ENCODE peak calls at places on chromosomes 16 and 17, in four cellular contexts. One of them, this sample, is unnamed. For H3K4me1 and H3K9me3, the result is how much of the 10 kb centered on the place peaks cover.

GRCh38 chr17:47694818-47695663 is 1.1 kb downstream of the TBKBP1 start:
- DNase-seq in GM23248: peak
- DNase-seq in astrocyte: peak
- DNase-seq in thoracic aorta: peak
- DNase-seq in this sample: peak

GRCh38 chr16:66754211-66754610 is 2.8 kb upstream of the DYNC1LI2 start:
- DNase-seq in GM23248: no peak
- DNase-seq in astrocyte: no peak
- DNase-seq in thoracic aorta: no peak
- DNase-seq in this sample: no peak

GRCh38 chr17:37206299-37206698 is 169.5 kb upstream of the C17orf78 start:
- DNase-seq in GM23248: no peak
- DNase-seq in thoracic aorta: no peak
- DNase-seq in astrocyte: no peak
- DNase-seq in this sample: no peak

GRCh38 chr17:50111687-50112655 is 16.8 kb downstream of the PDK2 start:
- DNase-seq in astrocyte: no peak
- DNase-seq in GM23248: no peak
- DNase-seq in thoracic aorta: no peak
- DNase-seq in this sample: no peak

GRCh38 chr16:15674571-15674970 is 24.5 kb downstream of the NDE1 start:
- DNase-seq in GM23248: no peak
- DNase-seq in astrocyte: no peak
- DNase-seq in thoracic aorta: no peak
- DNase-seq in this sample: no peak

GRCh38 chr16:28059841-28060240 is 3.7 kb downstream of the GSG1L start:
- DNase-seq in GM23248: no peak
- DNase-seq in thoracic aorta: no peak
- DNase-seq in astrocyte: no peak
- DNase-seq in this sample: no peak

GRCh38 chr17:21239680-21240374 is 13.4 kb downstream of the NATD1 start:
- DNase-seq in astrocyte: peak
- DNase-seq in GM23248: peak
- DNase-seq in thoracic aorta: no peak
- DNase-seq in this sample: peak

GRCh38 chr16:84924339-84925091 is 86.8 kb downstream of the ZDHHC7 start:
- DNase-seq in GM23248: no peak
- DNase-seq in thoracic aorta: no peak
- DNase-seq in astrocyte: no peak
- DNase-seq in this sample: no peak

GRCh38 chr16:67965668-67966548 is 2.5 kb downstream of the SLC12A4 start:
- DNase-seq in GM23248: no peak
- DNase-seq in thoracic aorta: no peak
- DNase-seq in astrocyte: no peak
- DNase-seq in this sample: no peak

GRCh38 chr16:87584271-87584670 is 18.0 kb upstream of the JPH3 start:
- DNase-seq in astrocyte: peak
- DNase-seq in GM23248: peak
- DNase-seq in thoracic aorta: no peak
- DNase-seq in this sample: peak

GRCh38 chr16:11309895-11310633 is 28.9 kb upstream of the PRM1 start:
- DNase-seq in astrocyte: no peak
- DNase-seq in GM23248: no peak
- DNase-seq in thoracic aorta: no peak
- DNase-seq in this sample: no peak

GRCh38 chr16:57601801-57602478 is 26.5 kb upstream of the ADGRG1 start:
- DNase-seq in astrocyte: peak
- DNase-seq in GM23248: no peak
- DNase-seq in thoracic aorta: no peak
- DNase-seq in this sample: peak

GRCh38 chr17:43826206-43826605 is 6.7 kb downstream of the MPP3 start:
- DNase-seq in astrocyte: no peak
- DNase-seq in thoracic aorta: no peak
- DNase-seq in GM23248: no peak
- DNase-seq in this sample: no peak

GRCh38 chr17:42422958-42423712 is at the start of gene CAVIN1:
- DNase-seq in GM23248: peak
- DNase-seq in astrocyte: peak
- DNase-seq in thoracic aorta: peak
- DNase-seq in this sample: peak

GRCh38 chr17:6231886-6232767 is 161.9 kb downstream of the WSCD1 start:
- DNase-seq in astrocyte: peak
- DNase-seq in thoracic aorta: no peak
- DNase-seq in GM23248: no peak
- DNase-seq in this sample: peak

GRCh38 chr17:9768381-9768934 is 22.9 kb downstream of the DHRS7C start:
- DNase-seq in thoracic aorta: no peak
- DNase-seq in GM23248: peak
- DNase-seq in astrocyte: peak
- DNase-seq in this sample: peak

GRCh38 chr17:19978206-19978802 is 676 bp upstream of the AKAP10 start:
- DNase-seq in thoracic aorta: no peak
- DNase-seq in GM23248: no peak
- DNase-seq in astrocyte: peak
- DNase-seq in this sample: no peak

GRCh38 chr17:67157732-67158639 is 87.0 kb downstream of the HELZ start:
- DNase-seq in thoracic aorta: no peak
- DNase-seq in astrocyte: no peak
- DNase-seq in GM23248: peak
- DNase-seq in this sample: peak

GRCh38 chr17:67164298-67164697 is 80.7 kb downstream of the HELZ start:
- DNase-seq in astrocyte: no peak
- DNase-seq in thoracic aorta: no peak
- DNase-seq in GM23248: no peak
- DNase-seq in this sample: no peak

GRCh38 chr16:53091508-53092211 is 36.9 kb downstream of the CHD9 start:
- DNase-seq in astrocyte: peak
- DNase-seq in thoracic aorta: no peak
- DNase-seq in GM23248: peak
- DNase-seq in this sample: peak

GRCh38 chr16:30041841-30042240 is 10.8 kb upstream of the TLCD3B start:
- DNase-seq in thoracic aorta: no peak
- DNase-seq in GM23248: peak
- DNase-seq in astrocyte: no peak
- DNase-seq in this sample: peak

GRCh38 chr16:87487361-87487924 is 5.4 kb downstream of the ZCCHC14 start:
- DNase-seq in GM23248: peak
- DNase-seq in thoracic aorta: no peak
- DNase-seq in astrocyte: no peak
- DNase-seq in this sample: peak

GRCh38 chr17:41178843-41179616 is 1.0 kb upstream of the KRTAP4-2 start:
- DNase-seq in GM23248: peak
- DNase-seq in astrocyte: no peak
- DNase-seq in thoracic aorta: no peak
- DNase-seq in this sample: peak

GRCh38 chr16:67723151-67723915 is 4.2 kb upstream of the GFOD2 start:
- DNase-seq in thoracic aorta: no peak
- DNase-seq in GM23248: peak
- DNase-seq in astrocyte: peak
- DNase-seq in this sample: peak

GRCh38 chr17:4477286-4477791 is 21.3 kb upstream of the SPNS2 start:
- DNase-seq in thoracic aorta: no peak
- DNase-seq in GM23248: peak
- DNase-seq in astrocyte: no peak
- DNase-seq in this sample: peak

GRCh38 chr17:518047-518735 is 165.6 kb upstream of the RPH3AL start:
- DNase-seq in thoracic aorta: no peak
- DNase-seq in GM23248: no peak
- DNase-seq in astrocyte: no peak
- DNase-seq in this sample: no peak

GRCh38 chr17:520447-521167 is 168.0 kb upstream of the RPH3AL start:
- DNase-seq in astrocyte: peak
- DNase-seq in GM23248: no peak
- DNase-seq in thoracic aorta: no peak
- DNase-seq in this sample: peak

GRCh38 chr17:519450-520212 is 167.0 kb upstream of the RPH3AL start:
- DNase-seq in astrocyte: no peak
- DNase-seq in thoracic aorta: no peak
- DNase-seq in GM23248: no peak
- DNase-seq in this sample: no peak

GRCh38 chr17:514584-514983 is 162.0 kb upstream of the RPH3AL start:
- DNase-seq in thoracic aorta: no peak
- DNase-seq in GM23248: no peak
- DNase-seq in astrocyte: no peak
- DNase-seq in this sample: no peak

DNA sequence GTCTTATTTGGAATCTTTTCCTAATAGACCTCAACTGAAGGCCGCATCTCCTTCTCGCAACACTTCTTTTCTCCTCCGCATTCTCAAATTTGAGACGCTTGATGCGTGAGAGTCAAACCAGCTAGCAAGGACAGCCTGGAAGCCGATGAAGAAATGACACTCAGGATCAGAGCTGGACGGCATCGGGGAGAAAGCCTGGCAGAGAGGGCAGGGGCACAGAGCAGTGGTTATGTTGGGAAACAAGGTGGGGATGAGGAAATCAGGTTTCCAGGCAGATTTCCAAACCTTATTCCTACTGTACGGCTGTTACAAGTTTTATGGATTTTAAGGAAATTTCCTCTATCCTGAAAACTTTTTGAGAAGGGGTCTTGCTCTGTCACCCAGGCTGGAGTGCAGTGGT is 164.6 kb upstream of the RPH3AL start:
- DNase-seq in thoracic aorta: no peak
- DNase-seq in astrocyte: no peak
- DNase-seq in GM23248: no peak
- DNase-seq in this sample: no peak
- H3K4me1 ChIP-seq in thoracic aorta: under half
- H3K4me1 ChIP-seq in astrocyte: under half
- H3K4me1 ChIP-seq in GM23248: under half
- H3K4me1 ChIP-seq in this sample: under half

GRCh38 chr16:35239561-35239960 is 1780.1 kb downstream of the TP53TG3F start:
- DNase-seq in thoracic aorta: no peak
- DNase-seq in GM23248: no peak
- DNase-seq in astrocyte: no peak
- DNase-seq in this sample: no peak
- H3K9me3 ChIP-seq in thoracic aorta: under half
- H3K9me3 ChIP-seq in GM23248: under half
- H3K9me3 ChIP-seq in astrocyte: under half
- H3K9me3 ChIP-seq in this sample: under half

GRCh38 chr17:39663688-39664580 is 1.2 kb upstream of the TCAP start:
- DNase-seq in GM23248: peak
- DNase-seq in astrocyte: no peak
- DNase-seq in thoracic aorta: no peak
- DNase-seq in this sample: no peak
- H3K4me1 ChIP-seq in GM23248: under half
- H3K4me1 ChIP-seq in astrocyte: under half
- H3K4me1 ChIP-seq in thoracic aorta: under half
- H3K4me1 ChIP-seq in this sample: under half

DNA sequence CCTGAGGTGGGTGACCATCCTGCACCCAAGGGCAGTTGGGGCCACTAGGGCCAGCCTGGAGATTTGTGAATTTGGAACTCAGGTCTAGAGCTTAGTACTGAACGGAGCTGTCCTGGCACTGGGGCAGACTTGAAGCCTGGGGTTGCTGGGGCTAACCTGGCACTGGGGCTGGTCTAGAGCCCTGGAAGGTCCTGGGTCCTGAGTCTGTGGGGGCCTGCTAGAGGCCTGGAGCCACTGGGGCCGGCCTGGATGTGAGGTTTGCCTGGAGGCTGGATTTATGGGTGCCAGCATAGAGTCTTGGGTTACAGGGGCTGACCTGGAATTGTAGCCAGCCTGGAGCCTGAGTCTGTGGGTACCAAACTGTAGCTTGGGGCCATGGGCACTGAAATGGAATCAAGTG is 1216.9 kb downstream of the CDH11 start:
- DNase-seq in astrocyte: no peak
- DNase-seq in thoracic aorta: no peak
- DNase-seq in GM23248: no peak
- DNase-seq in this sample: no peak
- H3K9me3 ChIP-seq in astrocyte: under half
- H3K9me3 ChIP-seq in thoracic aorta: under half
- H3K9me3 ChIP-seq in GM23248: under half
- H3K9me3 ChIP-seq in this sample: under half

DNA sequence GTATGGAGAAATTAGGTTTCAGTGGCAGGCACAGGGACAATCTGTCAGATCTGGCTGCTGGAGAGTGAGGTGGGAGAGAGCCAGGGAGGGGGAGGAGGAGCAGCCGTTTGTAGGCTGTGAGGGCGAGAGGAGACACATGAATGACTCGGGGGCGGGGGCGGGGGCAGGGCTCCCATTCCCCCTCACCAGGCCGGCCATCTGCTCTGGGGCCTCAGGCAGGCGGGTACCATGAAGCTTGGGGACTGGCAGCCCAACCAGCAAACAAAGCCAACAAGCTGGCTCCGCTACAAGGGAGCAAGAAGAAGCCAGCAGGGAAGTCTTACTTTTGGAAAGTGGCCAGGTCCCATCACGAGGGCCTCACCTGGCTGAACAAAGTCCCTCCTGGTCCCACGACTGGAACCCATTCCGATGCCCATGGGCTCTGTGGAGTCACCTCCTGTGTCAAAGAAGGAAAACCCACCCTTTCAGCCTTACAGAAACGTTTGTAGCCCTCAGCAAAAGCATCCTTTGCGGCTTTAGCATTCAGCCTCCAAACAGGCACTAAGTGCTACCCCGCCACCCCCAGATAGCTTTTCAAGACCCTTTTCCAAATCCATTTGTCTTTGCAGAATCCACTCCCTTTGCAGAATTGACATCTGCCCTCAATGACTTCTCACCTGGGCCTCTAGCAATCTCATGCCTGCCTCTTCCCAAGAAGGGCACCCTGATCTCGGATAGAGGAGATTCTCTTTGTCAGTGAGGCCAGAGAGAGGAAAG is 9.2 kb upstream of the SSTR2 start:
- DNase-seq in GM23248: no peak
- DNase-seq in astrocyte: no peak
- DNase-seq in thoracic aorta: no peak
- DNase-seq in this sample: no peak
- H3K4me1 ChIP-seq in GM23248: under half
- H3K4me1 ChIP-seq in astrocyte: under half
- H3K4me1 ChIP-seq in thoracic aorta: under half
- H3K4me1 ChIP-seq in this sample: under half

GRCh38 chr17:27203241-27203640 is 90.7 kb upstream of the WSB1 start:
- DNase-seq in GM23248: no peak
- DNase-seq in thoracic aorta: no peak
- DNase-seq in astrocyte: no peak
- DNase-seq in this sample: no peak
- H3K9me3 ChIP-seq in GM23248: under half
- H3K9me3 ChIP-seq in thoracic aorta: under half
- H3K9me3 ChIP-seq in astrocyte: under half
- H3K9me3 ChIP-seq in this sample: under half

DNA sequence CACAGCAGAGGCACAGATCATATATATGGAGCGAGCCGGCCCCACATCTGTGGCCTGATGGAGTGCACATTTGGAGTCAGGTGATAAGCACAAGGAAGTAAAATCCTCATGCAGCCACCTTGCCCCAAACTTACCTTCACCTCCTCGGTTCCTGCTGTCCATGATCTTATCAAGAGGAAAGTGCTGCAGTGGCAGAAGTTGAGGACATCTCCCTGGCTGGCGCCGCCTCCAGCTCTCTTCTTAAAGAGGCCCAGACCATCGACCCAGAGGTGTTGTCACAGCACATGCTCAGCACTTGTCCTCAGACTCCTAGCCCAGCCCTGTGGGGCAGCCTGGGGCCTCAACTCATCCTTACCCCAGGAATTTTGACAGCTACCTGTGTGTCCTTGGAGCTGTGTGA is 212.5 kb downstream of the CCDC182 start:
- DNase-seq in astrocyte: no peak
- DNase-seq in GM23248: no peak
- DNase-seq in thoracic aorta: no peak
- DNase-seq in this sample: no peak
- H3K4me1 ChIP-seq in astrocyte: under half
- H3K4me1 ChIP-seq in GM23248: under half
- H3K4me1 ChIP-seq in thoracic aorta: under half
- H3K4me1 ChIP-seq in this sample: under half

GRCh38 chr16:35203636-35204035 is 1744.2 kb downstream of the TP53TG3F start:
- DNase-seq in thoracic aorta: no peak
- DNase-seq in GM23248: no peak
- DNase-seq in astrocyte: no peak
- DNase-seq in this sample: no peak
- H3K9me3 ChIP-seq in thoracic aorta: under half
- H3K9me3 ChIP-seq in GM23248: under half
- H3K9me3 ChIP-seq in astrocyte: under half
- H3K9me3 ChIP-seq in this sample: under half